ENCODE peak calls at places on chromosomes 3 and 15, in eight cellular contexts. T is uterus, N is substantia nigra, Y is thoracic aorta, S is cardiac muscle cell, U is sigmoid colon, D is caudate nucleus, J is adrenal gland. X is an unnamed sample.

GRCh38 chr15:50390549-50391264 is 33.5 kb upstream of the USP8 start:
- DNase-seq in T (no peak), N (no peak), Y (no peak), S (no peak), U (no peak), D (no peak), J (no peak), X (no peak)

GRCh38 chr3:10631224-10631623 is 125.8 kb upstream of the ATP2B2 start:
- DNase-seq in T (no peak), N (no peak), Y (no peak), S (no peak), U (no peak), D (no peak), J (no peak), X (no peak)

GRCh38 chr15:36356978-36357582 is 222.3 kb upstream of the CDIN1 start:
- DNase-seq in T (peak; percentile 39), N (no peak), Y (no peak), S (peak; percentile 78), U (no peak), D (no peak), J (no peak), X (peak; percentile 33)

GRCh38 chr15:66725468-66725785 is 23.4 kb downstream of the SMAD6 start:
- DNase-seq in T (no peak), N (no peak), Y (no peak), S (no peak), U (no peak), D (no peak), J (no peak), X (no peak)

GRCh38 chr3:190180268-190180667 is 59.6 kb upstream of the P3H2 start:
- DNase-seq in T (no peak), N (no peak), Y (no peak), S (no peak), U (no peak), D (no peak), J (no peak), X (no peak)

GRCh38 chr3:12934431-12934830 is 93.1 kb upstream of the RPL32 start:
- DNase-seq in T (peak; percentile 81), N (no peak), Y (peak; percentile 75), S (peak; percentile 63), U (peak; percentile 89), D (peak; percentile 21), J (peak; percentile 95), X (no peak)

GRCh38 chr3:162491957-162492356 is 995.3 kb downstream of the OTOL1 start:
- DNase-seq in T (no peak), N (no peak), Y (no peak), S (peak; percentile 22), U (no peak), D (no peak), J (no peak), X (no peak)

GRCh38 chr15:95162521-95162920 is 931.2 kb downstream of the MCTP2 start:
- DNase-seq in T (no peak), N (no peak), Y (no peak), S (no peak), U (no peak), D (no peak), J (no peak), X (no peak)

GRCh38 chr15:31483053-31483923 is 156.7 kb downstream of the KLF13 start:
- DNase-seq in T (no peak), N (no peak), Y (no peak), S (peak; percentile 39), U (no peak), D (no peak), J (peak; percentile 49), X (no peak)

GRCh38 chr3:64242435-64242834 is 17.2 kb upstream of the PRICKLE2 start:
- DNase-seq in T (no peak), N (no peak), Y (no peak), S (peak; percentile 70), U (no peak), D (no peak), J (no peak), X (peak; percentile 68)

GRCh38 chr3:78974181-78974770 is 793.5 kb downstream of the ROBO1 start:
- DNase-seq in T (no peak), N (no peak), Y (no peak), S (no peak), U (no peak), D (no peak), J (no peak), X (no peak)

GRCh38 chr15:74785716-74786032 is 3.8 kb downstream of the CSK start:
- DNase-seq in T (no peak), N (no peak), Y (no peak), S (no peak), U (peak; percentile 46), D (no peak), J (no peak), X (no peak)

DNA sequence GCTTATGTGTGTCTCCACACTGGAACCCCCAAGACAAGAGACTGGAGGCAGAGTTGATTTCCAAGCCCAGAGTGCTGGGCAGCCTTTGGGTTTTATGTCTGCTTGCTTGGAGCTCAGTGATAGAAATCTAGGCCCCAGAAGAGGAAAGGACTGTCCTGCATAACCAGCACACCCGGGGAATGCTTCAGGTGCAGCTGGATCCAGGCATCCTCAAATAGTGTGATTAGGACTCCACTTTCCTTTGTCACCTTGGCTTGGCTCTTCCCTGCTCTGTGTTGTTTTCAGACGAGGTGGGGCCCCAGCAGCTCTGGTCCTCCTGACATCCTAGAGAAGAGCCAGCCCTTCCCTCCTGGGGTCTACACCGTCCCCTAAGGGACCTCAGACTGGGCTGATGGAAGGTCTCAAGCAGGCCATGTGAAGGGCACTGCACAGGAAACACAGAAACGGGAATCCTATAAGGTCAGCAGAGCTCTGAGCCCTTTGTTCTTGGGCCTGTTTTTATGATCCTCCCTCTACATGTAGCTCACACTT is 143.7 kb downstream of the TJP1 start:
- DNase-seq in T (no peak), N (no peak), Y (no peak), S (no peak), U (no peak), D (no peak), J (no peak), X (no peak)
- H3K27ac ChIP-seq in T (no peak overlapping the region), N (no peak overlapping the region), Y (no peak overlapping the region), S (no peak overlapping the region), U (no peak overlapping the region), D (no peak overlapping the region), J (no peak overlapping the region), X (peak overlapping the region; percentile 51)

GRCh38 chr3:147669076-147669475 is 259.9 kb downstream of the ZIC1 start:
- DNase-seq in T (no peak), N (no peak), Y (no peak), S (no peak), U (no peak), D (no peak), J (no peak), X (no peak)
- H3K27ac ChIP-seq in T (no peak overlapping the region), N (no peak overlapping the region), Y (no peak overlapping the region), S (no peak overlapping the region), U (no peak overlapping the region), D (no peak overlapping the region), J (no peak overlapping the region), X (no peak overlapping the region)

GRCh38 chr3:123686254-123686653 is 101.4 kb upstream of the HACD2 start:
- DNase-seq in T (no peak), N (no peak), Y (no peak), S (peak; percentile 18), U (no peak), D (no peak), J (no peak), X (no peak)

GRCh38 chr3:123683755-123684154 is 98.9 kb upstream of the HACD2 start:
- DNase-seq in T (no peak), N (no peak), Y (no peak), S (no peak), U (no peak), D (no peak), J (no peak), X (no peak)

GRCh38 chr3:123684636-123685035 is 99.8 kb upstream of the HACD2 start:
- DNase-seq in T (no peak), N (no peak), Y (no peak), S (no peak), U (no peak), D (no peak), J (no peak), X (no peak)

GRCh38 chr3:123685780-123686179 is 100.9 kb upstream of the HACD2 start:
- DNase-seq in T (no peak), N (no peak), Y (no peak), S (no peak), U (no peak), D (no peak), J (no peak), X (no peak)

GRCh38 chr3:123683146-123683545 is 98.3 kb upstream of the HACD2 start:
- DNase-seq in T (no peak), N (no peak), Y (no peak), S (no peak), U (no peak), D (no peak), J (no peak), X (no peak)
- H3K27ac ChIP-seq in T (peak overlapping the region; percentile 90), N (no peak overlapping the region), Y (peak overlapping the region; percentile 87), S (no peak overlapping the region), U (peak overlapping the region; percentile 92), D (no peak overlapping the region), J (no peak overlapping the region), X (no peak overlapping the region)

GRCh38 chr3:139292933-139293664 is 50.7 kb upstream of the MRPS22 start:
- DNase-seq in T (no peak), N (no peak), Y (no peak), S (no peak), U (no peak), D (no peak), J (no peak), X (peak; percentile 22)
- H3K27ac ChIP-seq in T (no peak overlapping the region), N (no peak overlapping the region), Y (no peak overlapping the region), S (no peak overlapping the region), U (no peak overlapping the region), D (no peak overlapping the region), J (no peak overlapping the region), X (peak overlapping the region; percentile 27)

DNA sequence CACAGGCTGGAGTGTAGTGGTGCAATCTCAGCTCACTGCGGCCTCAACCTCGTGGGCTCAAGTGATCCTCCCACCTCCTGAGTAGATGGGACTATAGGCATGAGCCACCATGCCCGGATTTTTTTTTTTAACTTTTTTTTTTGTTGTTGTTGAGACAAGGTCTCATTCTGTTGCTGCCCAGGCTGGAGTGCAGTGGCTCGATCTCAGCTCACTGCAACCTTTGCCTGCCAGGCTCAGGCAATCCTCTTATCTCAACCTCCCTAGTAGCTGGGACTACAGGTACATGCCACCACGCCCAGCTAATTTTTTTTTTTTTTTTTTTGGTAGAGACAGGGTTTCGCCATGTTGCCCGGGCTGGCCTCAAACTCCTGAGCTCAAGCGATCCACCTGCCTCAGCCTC is 64.1 kb downstream of the NOX5 start:
- DNase-seq in T (no peak), N (no peak), Y (no peak), S (no peak), U (no peak), D (no peak), J (no peak), X (no peak)
- H3K27ac ChIP-seq in T (no peak overlapping the region), N (no peak overlapping the region), Y (no peak overlapping the region), S (no peak overlapping the region), U (no peak overlapping the region), D (no peak overlapping the region), J (no peak overlapping the region), X (no peak overlapping the region)

DNA sequence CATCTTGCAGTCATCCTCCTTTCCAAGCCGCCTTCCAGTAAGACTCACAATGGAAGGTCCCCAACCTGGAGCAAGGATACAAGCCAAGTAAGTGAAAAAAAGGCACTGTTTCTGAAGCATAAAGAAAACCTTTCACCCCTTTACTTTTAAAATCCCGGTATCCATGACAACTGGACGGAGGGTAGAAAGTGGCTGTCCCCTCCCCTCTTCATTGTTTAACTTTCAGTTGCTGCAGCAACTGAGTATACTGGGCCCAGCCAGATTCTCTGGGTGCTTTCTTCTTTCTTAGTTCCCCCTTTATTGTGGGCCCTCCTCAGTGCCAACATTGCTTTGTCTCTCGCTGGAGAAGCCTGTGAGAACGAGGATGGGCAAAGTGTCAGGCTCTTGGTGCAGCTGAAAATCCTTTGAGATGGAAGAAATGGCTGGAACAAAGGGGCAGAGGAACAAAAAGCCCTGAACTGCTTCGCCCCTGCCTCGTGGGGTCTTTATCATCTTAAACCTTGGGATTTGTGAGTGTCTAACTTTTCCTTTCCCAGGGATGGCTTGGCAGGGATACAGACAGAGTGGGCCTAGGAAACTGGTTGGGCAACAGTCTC is 224.0 kb upstream of the RGMA start:
- DNase-seq in T (no peak), N (peak; percentile 55), Y (no peak), S (no peak), U (no peak), D (peak; percentile 47), J (no peak), X (no peak)
- H3K27ac ChIP-seq in T (no peak overlapping the region), N (no peak overlapping the region), Y (no peak overlapping the region), S (no peak overlapping the region), U (no peak overlapping the region), D (peak overlapping the region; percentile 77), J (no peak overlapping the region), X (no peak overlapping the region)

X was measured in hepatocyte.